ENCODE peak calls at places on chromosomes 11 and 22, in ten cellular contexts. X is CD4-positive, alpha-beta memory T cell; L is fibroblast of lung; D is caudate nucleus; K is substantia nigra; Q is tibial nerve; P is psoas muscle; Y is right cardiac atrium; V is HCT116; E is mammary epithelial cell. O is an unnamed sample.
A peak's percentile ranks its signal among the peaks of the same experiment; 100 is the strongest.

GRCh38 chr11:3609416-3610265 is 32.2 kb downstream of the ART5 start:
- DNase-seq in K (no peak), Y (no peak), E (peak; percentile 23), P (no peak), V (peak; percentile 35), L (peak; percentile 56), Q (peak; percentile 46), X (peak; percentile 37), D (no peak), O (peak; percentile 14)

GRCh38 chr11:113840932-113841664 is 34.3 kb downstream of the USP28 start:
- DNase-seq in X (no peak), D (no peak), E (no peak), Y (no peak), L (no peak), P (no peak), K (no peak), V (no peak), Q (no peak), O (no peak)

GRCh38 chr11:116646191-116646590 is 126.6 kb downstream of the BUD13 start:
- DNase-seq in P (no peak), D (no peak), K (no peak), E (no peak), L (no peak), Q (no peak), V (no peak), Y (no peak), X (no peak), O (no peak)

GRCh38 chr11:117097567-117098268 is 510 bp downstream of the SIK3 start:
- DNase-seq in D (peak; percentile 54), L (no peak), X (peak; percentile 44), Q (peak; percentile 42), P (peak; percentile 61), Y (no peak), K (no peak), V (no peak), E (no peak), O (peak; percentile 6)

GRCh38 chr11:64799256-64799924 is 3.6 kb downstream of the MAP4K2 start:
- DNase-seq in V (no peak), E (no peak), D (no peak), Y (peak; percentile 5), Q (no peak), X (no peak), K (no peak), P (peak; percentile 20), L (no peak), O (no peak)

GRCh38 chr11:59029490-59029889 is 56.6 kb upstream of the GLYATL1B start:
- DNase-seq in X (no peak), D (no peak), K (no peak), Y (no peak), Q (no peak), P (no peak), L (no peak), E (no peak), V (no peak), O (no peak)

GRCh38 chr22:37633082-37633692 is 6.3 kb upstream of the SH3BP1 start:
- DNase-seq in E (no peak), Q (no peak), Y (no peak), D (no peak), K (no peak), P (no peak), X (peak; percentile 36), L (no peak), V (no peak), O (peak; percentile 70)

GRCh38 chr11:26753738-26754504 is 32.1 kb upstream of the SLC5A12 start:
- DNase-seq in Y (peak; percentile 20), P (peak; percentile 52), V (peak; percentile 2), D (no peak), X (no peak), E (peak; percentile 40), Q (peak; percentile 81), K (peak; percentile 2), L (peak; percentile 86), O (no peak)

GRCh38 chr22:41305646-41306045 is 4.3 kb downstream of the ZC3H7B start:
- DNase-seq in V (no peak), K (no peak), E (peak; percentile 74), X (no peak), Q (no peak), D (no peak), Y (no peak), P (peak; percentile 75), L (peak; percentile 27), O (no peak)

GRCh38 chr22:45760682-45761081 is 89.0 kb downstream of the ATXN10 start:
- DNase-seq in L (no peak), K (no peak), Q (no peak), E (no peak), X (no peak), V (no peak), D (no peak), Y (no peak), P (no peak), O (no peak)

GRCh38 chr11:74444173-74444832 is 23.0 kb downstream of the KCNE3 start:
- DNase-seq in V (no peak), D (no peak), E (no peak), X (no peak), L (no peak), K (no peak), P (peak; percentile 71), Q (no peak), Y (no peak), O (no peak)

GRCh38 chr11:45658292-45658991 is 7.0 kb downstream of the CHST1 start:
- DNase-seq in Y (peak; percentile 87), K (peak; percentile 54), Q (no peak), V (no peak), L (peak; percentile 48), P (peak; percentile 85), D (peak; percentile 68), E (peak; percentile 19), X (no peak), O (no peak)

GRCh38 chr11:128508785-128509518 is 78.4 kb downstream of the ETS1 start:
- DNase-seq in D (no peak), P (no peak), Q (no peak), E (peak; percentile 34), K (no peak), Y (no peak), L (peak; percentile 88), X (no peak), V (no peak), O (peak; percentile 58)

GRCh38 chr11:96143016-96143670 is 199.9 kb downstream of the MAML2 start:
- DNase-seq in Q (no peak), D (no peak), X (no peak), E (no peak), P (no peak), Y (no peak), K (no peak), V (no peak), L (peak; percentile 73), O (no peak)

GRCh38 chr11:62401356-62401755 is 17.5 kb upstream of the SCGB1A1 start:
- DNase-seq in V (no peak), P (no peak), Y (no peak), E (no peak), D (no peak), X (no peak), Q (no peak), K (no peak), L (no peak), O (no peak)

GRCh38 chr11:69496202-69496557 is 14.7 kb downstream of the LINC01488 start:
- DNase-seq in L (no peak), E (no peak), X (no peak), V (no peak), Y (no peak), K (no peak), Q (no peak), D (no peak), P (peak; percentile 44), O (no peak)
- H3K27ac ChIP-seq in L (peak overlapping the region; percentile 81), E (no peak overlapping the region), X (no peak overlapping the region), V (no peak overlapping the region), Y (no peak overlapping the region), K (no peak overlapping the region), Q (peak overlapping the region; percentile 89), D (no peak overlapping the region), P (no peak overlapping the region), O (no peak overlapping the region)

GRCh38 chr11:31610544-31610943 is 101.0 kb downstream of the ELP4 start:
- DNase-seq in X (no peak), L (no peak), Y (no peak), Q (no peak), K (no peak), E (no peak), V (no peak), P (no peak), D (no peak), O (no peak)
- H3K27ac ChIP-seq in X (no peak overlapping the region), L (no peak overlapping the region), Y (no peak overlapping the region), Q (no peak overlapping the region), K (no peak overlapping the region), E (no peak overlapping the region), V (no peak overlapping the region), P (no peak overlapping the region), D (no peak overlapping the region), O (no peak overlapping the region)

GRCh38 chr22:27139935-27140493 is 482.6 kb downstream of the MIAT start:
- DNase-seq in K (no peak), D (no peak), L (peak; percentile 60), P (no peak), Y (peak; percentile 61), X (no peak), Q (no peak), V (no peak), E (peak; percentile 62), O (no peak)
- H3K27ac ChIP-seq in K (no peak overlapping the region), D (no peak overlapping the region), L (no peak overlapping the region), P (no peak overlapping the region), Y (no peak overlapping the region), X (no peak overlapping the region), Q (no peak overlapping the region), V (no peak overlapping the region), E (no peak overlapping the region), O (no peak overlapping the region)

GRCh38 chr22:31637375-31637937 is 24.6 kb downstream of the PISD start:
- DNase-seq in V (no peak), X (no peak), P (no peak), Q (no peak), Y (no peak), D (no peak), E (no peak), K (no peak), L (no peak), O (no peak)

GRCh38 chr22:31639640-31640039 is 22.4 kb downstream of the PISD start:
- DNase-seq in X (no peak), L (no peak), D (no peak), E (peak; percentile 73), K (no peak), V (no peak), Y (no peak), Q (no peak), P (no peak), O (no peak)

GRCh38 chr22:31635638-31636306 is 26.2 kb downstream of the PISD start:
- DNase-seq in P (no peak), Y (no peak), V (no peak), L (no peak), D (no peak), Q (no peak), K (no peak), E (no peak), X (no peak), O (peak; percentile 6)

DNA sequence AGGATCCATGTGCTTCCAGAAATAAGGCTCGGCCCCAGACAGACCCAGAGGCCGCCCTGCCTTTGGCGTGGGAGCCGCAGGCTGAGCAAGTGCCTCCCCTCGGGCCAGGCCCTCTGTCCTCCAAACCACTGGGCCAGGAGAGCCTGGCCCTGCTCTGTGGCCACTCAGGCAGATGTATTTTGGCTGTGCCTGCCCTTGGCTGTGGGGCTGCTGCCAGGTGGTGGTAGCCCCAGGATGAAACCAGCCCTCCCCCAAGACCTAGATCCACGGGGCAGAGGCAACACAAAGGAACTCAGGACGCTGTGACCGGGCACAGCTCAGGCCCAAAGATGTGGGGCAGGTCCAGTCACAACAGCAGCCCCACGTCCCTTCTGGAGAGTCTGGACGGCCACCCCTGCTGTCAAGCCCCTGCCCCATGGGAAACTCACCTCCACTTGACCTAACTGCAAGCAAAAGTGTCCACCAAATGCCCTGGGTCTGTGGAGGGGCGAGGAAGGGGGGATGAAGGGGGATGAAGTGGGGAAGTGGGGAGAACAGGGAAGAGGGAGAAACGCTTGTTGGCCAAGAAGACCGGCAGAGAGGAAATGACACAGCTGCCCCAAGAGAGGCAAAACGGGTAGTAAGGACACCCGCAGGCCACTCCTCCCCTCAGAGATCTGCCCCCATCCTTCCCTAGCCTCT is 23.9 kb downstream of the PISD start:
- DNase-seq in Q (peak; percentile 23), L (no peak), V (no peak), D (no peak), E (no peak), X (no peak), K (no peak), P (no peak), Y (no peak), O (no peak)
- H3K27ac ChIP-seq in Q (peak overlapping the region; percentile 71), L (peak overlapping the region; percentile 17), V (peak overlapping the region; percentile 17), D (peak overlapping the region; percentile 77), E (no peak overlapping the region), X (no peak overlapping the region), K (peak overlapping the region; percentile 35), P (peak overlapping the region; percentile 46), Y (peak overlapping the region; percentile 61), O (no peak overlapping the region)